ENCODE peak calls at places on chromosomes 16 and 17, in five cellular contexts. One of them, this sample, is unnamed.

GRCh38 chr17:79789943-79790804 is 6.7 kb downstream of the CBX8 start:
- DNase-seq in bronchial epithelial cell: no peak
- DNase-seq in stimulated activated CD4-positive, alpha-beta T cell treated with anti-CD3 and anti-CD28 coated beads, Interleukin-2, amount 100 ng/mL, for 24 hours: no peak
- DNase-seq in lung: no peak
- DNase-seq in central memory CD4-positive, alpha-beta T cell: no peak
- DNase-seq in this sample: peak; percentile 39

GRCh38 chr16:30494709-30495108 is 22.2 kb downstream of the ITGAL start:
- DNase-seq in central memory CD4-positive, alpha-beta T cell: no peak
- DNase-seq in lung: no peak
- DNase-seq in stimulated activated CD4-positive, alpha-beta T cell treated with anti-CD3 and anti-CD28 coated beads, Interleukin-2, amount 100 ng/mL, for 24 hours: no peak
- DNase-seq in bronchial epithelial cell: no peak
- DNase-seq in this sample: no peak

GRCh38 chr17:50206604-50207293 is 5.3 kb upstream of the COL1A1 start:
- DNase-seq in central memory CD4-positive, alpha-beta T cell: no peak
- DNase-seq in stimulated activated CD4-positive, alpha-beta T cell treated with anti-CD3 and anti-CD28 coated beads, Interleukin-2, amount 100 ng/mL, for 24 hours: no peak
- DNase-seq in bronchial epithelial cell: no peak
- DNase-seq in lung: no peak
- DNase-seq in this sample: no peak

GRCh38 chr16:56332464-56333079 is 92.8 kb downstream of the AMFR start:
- DNase-seq in central memory CD4-positive, alpha-beta T cell: no peak
- DNase-seq in lung: peak; percentile 46
- DNase-seq in bronchial epithelial cell: no peak
- DNase-seq in stimulated activated CD4-positive, alpha-beta T cell treated with anti-CD3 and anti-CD28 coated beads, Interleukin-2, amount 100 ng/mL, for 24 hours: no peak
- DNase-seq in this sample: peak; percentile 88

GRCh38 chr17:17018021-17018441 is 24.2 kb upstream of the MPRIP start:
- DNase-seq in lung: no peak
- DNase-seq in central memory CD4-positive, alpha-beta T cell: no peak
- DNase-seq in stimulated activated CD4-positive, alpha-beta T cell treated with anti-CD3 and anti-CD28 coated beads, Interleukin-2, amount 100 ng/mL, for 24 hours: no peak
- DNase-seq in bronchial epithelial cell: no peak
- DNase-seq in this sample: no peak

GRCh38 chr17:76074390-76075363 is at the start of gene GALR2:
- DNase-seq in central memory CD4-positive, alpha-beta T cell: no peak
- DNase-seq in bronchial epithelial cell: no peak
- DNase-seq in lung: no peak
- DNase-seq in stimulated activated CD4-positive, alpha-beta T cell treated with anti-CD3 and anti-CD28 coated beads, Interleukin-2, amount 100 ng/mL, for 24 hours: no peak
- DNase-seq in this sample: no peak

GRCh38 chr17:58279016-58279671 is 1.6 kb downstream of the MPO start:
- DNase-seq in central memory CD4-positive, alpha-beta T cell: no peak
- DNase-seq in bronchial epithelial cell: no peak
- DNase-seq in lung: peak; percentile 43
- DNase-seq in stimulated activated CD4-positive, alpha-beta T cell treated with anti-CD3 and anti-CD28 coated beads, Interleukin-2, amount 100 ng/mL, for 24 hours: no peak
- DNase-seq in this sample: no peak

GRCh38 chr17:32689348-32689747 is 187.6 kb downstream of the MYO1D start:
- DNase-seq in stimulated activated CD4-positive, alpha-beta T cell treated with anti-CD3 and anti-CD28 coated beads, Interleukin-2, amount 100 ng/mL, for 24 hours: no peak
- DNase-seq in bronchial epithelial cell: no peak
- DNase-seq in lung: no peak
- DNase-seq in central memory CD4-positive, alpha-beta T cell: no peak
- DNase-seq in this sample: no peak

GRCh38 chr17:17073006-17073626 is 30.9 kb downstream of the MPRIP start:
- DNase-seq in lung: no peak
- DNase-seq in central memory CD4-positive, alpha-beta T cell: no peak
- DNase-seq in stimulated activated CD4-positive, alpha-beta T cell treated with anti-CD3 and anti-CD28 coated beads, Interleukin-2, amount 100 ng/mL, for 24 hours: no peak
- DNase-seq in bronchial epithelial cell: no peak
- DNase-seq in this sample: no peak

GRCh38 chr16:78513838-78514237 is 414.4 kb downstream of the WWOX start:
- DNase-seq in lung: no peak
- DNase-seq in stimulated activated CD4-positive, alpha-beta T cell treated with anti-CD3 and anti-CD28 coated beads, Interleukin-2, amount 100 ng/mL, for 24 hours: no peak
- DNase-seq in bronchial epithelial cell: peak; percentile 67
- DNase-seq in central memory CD4-positive, alpha-beta T cell: no peak
- DNase-seq in this sample: peak; percentile 87

GRCh38 chr16:17773698-17774101 is 302.9 kb upstream of the XYLT1 start:
- DNase-seq in lung: no peak
- DNase-seq in stimulated activated CD4-positive, alpha-beta T cell treated with anti-CD3 and anti-CD28 coated beads, Interleukin-2, amount 100 ng/mL, for 24 hours: no peak
- DNase-seq in central memory CD4-positive, alpha-beta T cell: no peak
- DNase-seq in bronchial epithelial cell: no peak
- DNase-seq in this sample: peak; percentile 35

GRCh38 chr16:66095676-66096075 is 270.8 kb upstream of the CDH5 start:
- DNase-seq in central memory CD4-positive, alpha-beta T cell: no peak
- DNase-seq in bronchial epithelial cell: no peak
- DNase-seq in lung: no peak
- DNase-seq in stimulated activated CD4-positive, alpha-beta T cell treated with anti-CD3 and anti-CD28 coated beads, Interleukin-2, amount 100 ng/mL, for 24 hours: no peak
- DNase-seq in this sample: no peak

GRCh38 chr16:4957720-4958509 is at the start of gene SEC14L5:
- DNase-seq in bronchial epithelial cell: peak; percentile 92
- DNase-seq in stimulated activated CD4-positive, alpha-beta T cell treated with anti-CD3 and anti-CD28 coated beads, Interleukin-2, amount 100 ng/mL, for 24 hours: peak; percentile 90
- DNase-seq in lung: peak; percentile 99
- DNase-seq in central memory CD4-positive, alpha-beta T cell: peak; percentile 88
- DNase-seq in this sample: peak; percentile 99

GRCh38 chr17:60970741-60971140 is 293.1 kb downstream of the BCAS3 start:
- DNase-seq in lung: no peak
- DNase-seq in bronchial epithelial cell: no peak
- DNase-seq in central memory CD4-positive, alpha-beta T cell: no peak
- DNase-seq in stimulated activated CD4-positive, alpha-beta T cell treated with anti-CD3 and anti-CD28 coated beads, Interleukin-2, amount 100 ng/mL, for 24 hours: no peak
- DNase-seq in this sample: no peak

GRCh38 chr17:78058581-78058980 is 70.0 kb downstream of the TMC6 start:
- DNase-seq in bronchial epithelial cell: no peak
- DNase-seq in lung: no peak
- DNase-seq in stimulated activated CD4-positive, alpha-beta T cell treated with anti-CD3 and anti-CD28 coated beads, Interleukin-2, amount 100 ng/mL, for 24 hours: no peak
- DNase-seq in central memory CD4-positive, alpha-beta T cell: no peak
- DNase-seq in this sample: no peak

GRCh38 chr17:4854181-4854681 is 21.1 kb downstream of the MINK1 start:
- DNase-seq in lung: no peak
- DNase-seq in bronchial epithelial cell: peak; percentile 99
- DNase-seq in central memory CD4-positive, alpha-beta T cell: no peak
- DNase-seq in stimulated activated CD4-positive, alpha-beta T cell treated with anti-CD3 and anti-CD28 coated beads, Interleukin-2, amount 100 ng/mL, for 24 hours: no peak
- DNase-seq in this sample: peak; percentile 94

GRCh38 chr17:49556183-49556943 is 19.3 kb upstream of the NXPH3 start:
- DNase-seq in lung: peak; percentile 74
- DNase-seq in central memory CD4-positive, alpha-beta T cell: peak; percentile 73
- DNase-seq in stimulated activated CD4-positive, alpha-beta T cell treated with anti-CD3 and anti-CD28 coated beads, Interleukin-2, amount 100 ng/mL, for 24 hours: peak; percentile 86
- DNase-seq in bronchial epithelial cell: peak; percentile 27
- DNase-seq in this sample: peak; percentile 63

GRCh38 chr17:73591278-73592078 is 52.8 kb downstream of the SDK2 start:
- DNase-seq in central memory CD4-positive, alpha-beta T cell: peak; percentile 69
- DNase-seq in stimulated activated CD4-positive, alpha-beta T cell treated with anti-CD3 and anti-CD28 coated beads, Interleukin-2, amount 100 ng/mL, for 24 hours: peak; percentile 35
- DNase-seq in lung: peak; percentile 30
- DNase-seq in bronchial epithelial cell: no peak
- DNase-seq in this sample: no peak

GRCh38 chr17:40032322-40033320 is 17.4 kb downstream of the CSF3 start:
- DNase-seq in bronchial epithelial cell: no peak
- DNase-seq in lung: no peak
- DNase-seq in stimulated activated CD4-positive, alpha-beta T cell treated with anti-CD3 and anti-CD28 coated beads, Interleukin-2, amount 100 ng/mL, for 24 hours: no peak
- DNase-seq in central memory CD4-positive, alpha-beta T cell: no peak
- DNase-seq in this sample: peak; percentile 42

GRCh38 chr17:8577868-8578267 is 52.7 kb downstream of the MYH10 start:
- DNase-seq in stimulated activated CD4-positive, alpha-beta T cell treated with anti-CD3 and anti-CD28 coated beads, Interleukin-2, amount 100 ng/mL, for 24 hours: no peak
- DNase-seq in lung: no peak
- DNase-seq in central memory CD4-positive, alpha-beta T cell: no peak
- DNase-seq in bronchial epithelial cell: no peak
- DNase-seq in this sample: no peak

GRCh38 chr17:44941712-44942331 is 5.8 kb downstream of the KIF18B start:
- DNase-seq in lung: no peak
- DNase-seq in stimulated activated CD4-positive, alpha-beta T cell treated with anti-CD3 and anti-CD28 coated beads, Interleukin-2, amount 100 ng/mL, for 24 hours: no peak
- DNase-seq in bronchial epithelial cell: no peak
- DNase-seq in central memory CD4-positive, alpha-beta T cell: no peak
- DNase-seq in this sample: no peak

GRCh38 chr17:36703860-36704266 is 102.5 kb downstream of the MRM1 start:
- DNase-seq in central memory CD4-positive, alpha-beta T cell: peak; percentile 26
- DNase-seq in lung: no peak
- DNase-seq in bronchial epithelial cell: no peak
- DNase-seq in stimulated activated CD4-positive, alpha-beta T cell treated with anti-CD3 and anti-CD28 coated beads, Interleukin-2, amount 100 ng/mL, for 24 hours: peak; percentile 54
- DNase-seq in this sample: peak; percentile 38

GRCh38 chr16:56614549-56614991 is 6.2 kb downstream of the MT2A start:
- DNase-seq in bronchial epithelial cell: peak; percentile 92
- DNase-seq in lung: no peak
- DNase-seq in stimulated activated CD4-positive, alpha-beta T cell treated with anti-CD3 and anti-CD28 coated beads, Interleukin-2, amount 100 ng/mL, for 24 hours: no peak
- DNase-seq in central memory CD4-positive, alpha-beta T cell: no peak
- DNase-seq in this sample: peak; percentile 47

GRCh38 chr16:19114359-19115147 is 789 bp downstream of the ITPRIPL2 start:
- DNase-seq in bronchial epithelial cell: peak; percentile 15
- DNase-seq in stimulated activated CD4-positive, alpha-beta T cell treated with anti-CD3 and anti-CD28 coated beads, Interleukin-2, amount 100 ng/mL, for 24 hours: no peak
- DNase-seq in central memory CD4-positive, alpha-beta T cell: no peak
- DNase-seq in lung: peak; percentile 59
- DNase-seq in this sample: peak; percentile 65

GRCh38 chr17:82858376-82859126 is 18.7 kb upstream of the ZNF750 start:
- DNase-seq in bronchial epithelial cell: peak; percentile 86
- DNase-seq in lung: no peak
- DNase-seq in stimulated activated CD4-positive, alpha-beta T cell treated with anti-CD3 and anti-CD28 coated beads, Interleukin-2, amount 100 ng/mL, for 24 hours: no peak
- DNase-seq in central memory CD4-positive, alpha-beta T cell: peak; percentile 31
- DNase-seq in this sample: no peak

GRCh38 chr17:76234354-76234679 is 6.0 kb downstream of the RNF157 start:
- DNase-seq in bronchial epithelial cell: no peak
- DNase-seq in lung: no peak
- DNase-seq in stimulated activated CD4-positive, alpha-beta T cell treated with anti-CD3 and anti-CD28 coated beads, Interleukin-2, amount 100 ng/mL, for 24 hours: no peak
- DNase-seq in central memory CD4-positive, alpha-beta T cell: no peak
- DNase-seq in this sample: no peak

GRCh38 chr17:9241371-9241712 is 220.0 kb downstream of the NTN1 start:
- DNase-seq in lung: no peak
- DNase-seq in bronchial epithelial cell: no peak
- DNase-seq in central memory CD4-positive, alpha-beta T cell: no peak
- DNase-seq in stimulated activated CD4-positive, alpha-beta T cell treated with anti-CD3 and anti-CD28 coated beads, Interleukin-2, amount 100 ng/mL, for 24 hours: no peak
- DNase-seq in this sample: no peak

GRCh38 chr17:42174126-42174783 is 6.7 kb downstream of the KCNH4 start:
- DNase-seq in bronchial epithelial cell: no peak
- DNase-seq in central memory CD4-positive, alpha-beta T cell: no peak
- DNase-seq in stimulated activated CD4-positive, alpha-beta T cell treated with anti-CD3 and anti-CD28 coated beads, Interleukin-2, amount 100 ng/mL, for 24 hours: no peak
- DNase-seq in lung: no peak
- DNase-seq in this sample: no peak

GRCh38 chr16:546909-547770 is 13.1 kb upstream of the PRR35 start:
- DNase-seq in lung: peak; percentile 58
- DNase-seq in central memory CD4-positive, alpha-beta T cell: no peak
- DNase-seq in stimulated activated CD4-positive, alpha-beta T cell treated with anti-CD3 and anti-CD28 coated beads, Interleukin-2, amount 100 ng/mL, for 24 hours: peak; percentile 49
- DNase-seq in bronchial epithelial cell: no peak
- DNase-seq in this sample: no peak

GRCh38 chr17:50132104-50132794 is 2.3 kb upstream of the SAMD14 start:
- DNase-seq in central memory CD4-positive, alpha-beta T cell: no peak
- DNase-seq in bronchial epithelial cell: no peak
- DNase-seq in lung: no peak
- DNase-seq in stimulated activated CD4-positive, alpha-beta T cell treated with anti-CD3 and anti-CD28 coated beads, Interleukin-2, amount 100 ng/mL, for 24 hours: no peak
- DNase-seq in this sample: no peak

GRCh38 chr16:57976331-57976796 is 5.4 kb upstream of the CNGB1 start:
- DNase-seq in stimulated activated CD4-positive, alpha-beta T cell treated with anti-CD3 and anti-CD28 coated beads, Interleukin-2, amount 100 ng/mL, for 24 hours: no peak
- DNase-seq in central memory CD4-positive, alpha-beta T cell: no peak
- DNase-seq in lung: no peak
- DNase-seq in bronchial epithelial cell: peak; percentile 50
- DNase-seq in this sample: peak; percentile 46

GRCh38 chr16:31093132-31093703 is 1.4 kb downstream of the VKORC1 start:
- DNase-seq in bronchial epithelial cell: no peak
- DNase-seq in central memory CD4-positive, alpha-beta T cell: no peak
- DNase-seq in stimulated activated CD4-positive, alpha-beta T cell treated with anti-CD3 and anti-CD28 coated beads, Interleukin-2, amount 100 ng/mL, for 24 hours: no peak
- DNase-seq in lung: no peak
- DNase-seq in this sample: peak; percentile 50

GRCh38 chr16:83393196-83393981 is 414.4 kb upstream of the HSBP1 start:
- DNase-seq in central memory CD4-positive, alpha-beta T cell: no peak
- DNase-seq in lung: no peak
- DNase-seq in stimulated activated CD4-positive, alpha-beta T cell treated with anti-CD3 and anti-CD28 coated beads, Interleukin-2, amount 100 ng/mL, for 24 hours: no peak
- DNase-seq in bronchial epithelial cell: no peak
- DNase-seq in this sample: peak; percentile 4

GRCh38 chr16:11258553-11259287 is 2.7 kb upstream of the SOCS1 start:
- DNase-seq in bronchial epithelial cell: no peak
- DNase-seq in central memory CD4-positive, alpha-beta T cell: peak; percentile 70
- DNase-seq in lung: peak; percentile 58
- DNase-seq in stimulated activated CD4-positive, alpha-beta T cell treated with anti-CD3 and anti-CD28 coated beads, Interleukin-2, amount 100 ng/mL, for 24 hours: no peak
- DNase-seq in this sample: no peak

GRCh38 chr16:4327782-4328579 is 12.1 kb downstream of the GLIS2 start:
- DNase-seq in stimulated activated CD4-positive, alpha-beta T cell treated with anti-CD3 and anti-CD28 coated beads, Interleukin-2, amount 100 ng/mL, for 24 hours: peak; percentile 64
- DNase-seq in lung: peak; percentile 81
- DNase-seq in bronchial epithelial cell: peak; percentile 52
- DNase-seq in central memory CD4-positive, alpha-beta T cell: peak; percentile 42
- DNase-seq in this sample: no peak

GRCh38 chr16:88373927-88374492 is 8.7 kb upstream of the ZNF469 start:
- DNase-seq in central memory CD4-positive, alpha-beta T cell: no peak
- DNase-seq in lung: no peak
- DNase-seq in stimulated activated CD4-positive, alpha-beta T cell treated with anti-CD3 and anti-CD28 coated beads, Interleukin-2, amount 100 ng/mL, for 24 hours: no peak
- DNase-seq in bronchial epithelial cell: no peak
- DNase-seq in this sample: no peak

GRCh38 chr17:79042421-79043190 is 18.6 kb downstream of the C1QTNF1 start:
- DNase-seq in central memory CD4-positive, alpha-beta T cell: peak; percentile 50
- DNase-seq in stimulated activated CD4-positive, alpha-beta T cell treated with anti-CD3 and anti-CD28 coated beads, Interleukin-2, amount 100 ng/mL, for 24 hours: peak; percentile 77
- DNase-seq in lung: peak; percentile 51
- DNase-seq in bronchial epithelial cell: peak; percentile 55
- DNase-seq in this sample: peak; percentile 72